ENCODE peak calls at places on chromosomes 5 and 9, in seven cellular contexts. I, Z, D, C, T, P and E are unnamed samples.

GRCh38 chr5:171596391-171596878 is 177.0 kb downstream of the FGF18 start:
- DNase-seq in I (no peak), Z (peak), D (no peak), C (peak), T (no peak), P (no peak), E (no peak)

GRCh38 chr5:187042-187431 is 4.3 kb upstream of the LRRC14B start:
- DNase-seq in I (no peak), Z (no peak), D (no peak), C (no peak), T (no peak), P (no peak), E (no peak)

GRCh38 chr5:38467353-38468040 is 88.9 kb downstream of the LIFR start:
- DNase-seq in I (no peak), Z (peak), D (no peak), C (peak), T (no peak), P (no peak), E (no peak)

GRCh38 chr5:139881145-139881733 is 85.6 kb downstream of the PSD2 start:
- DNase-seq in I (no peak), Z (no peak), D (no peak), C (no peak), T (no peak), P (no peak), E (no peak)

GRCh38 chr5:75992677-75993582 is 90.3 kb upstream of the SV2C start:
- DNase-seq in I (no peak), Z (no peak), D (no peak), C (no peak), T (no peak), P (peak), E (no peak)

GRCh38 chr9:114288233-114289051 is 34.5 kb upstream of the ORM1 start:
- DNase-seq in I (no peak), Z (peak), D (no peak), C (peak), T (no peak), P (no peak), E (no peak)

GRCh38 chr5:62142351-62142750 is 163.7 kb upstream of the KIF2A start:
- DNase-seq in I (no peak), Z (no peak), D (no peak), C (no peak), T (no peak), P (no peak), E (no peak)

GRCh38 chr5:112348387-112348786 is 70.7 kb downstream of the EPB41L4A start:
- DNase-seq in I (no peak), Z (no peak), D (no peak), C (no peak), T (no peak), P (no peak), E (no peak)

GRCh38 chr5:68465133-68465532 is 249.6 kb downstream of the PIK3R1 start:
- DNase-seq in I (no peak), Z (no peak), D (no peak), C (no peak), T (no peak), P (no peak), E (no peak)

GRCh38 chr9:72173080-72173479 is 23.8 kb downstream of the GDA start:
- DNase-seq in I (no peak), Z (no peak), D (no peak), C (no peak), T (no peak), P (no peak), E (no peak)

GRCh38 chr9:136017813-136018190 is 56.6 kb upstream of the UBAC1 start:
- DNase-seq in I (no peak), Z (no peak), D (no peak), C (no peak), T (no peak), P (no peak), E (no peak)

GRCh38 chr5:172713113-172713808 is 57.7 kb downstream of the DUSP1 start:
- DNase-seq in I (peak), Z (peak), D (peak), C (no peak), T (no peak), P (peak), E (no peak)

GRCh38 chr5:15621094-15621493 is 121.1 kb downstream of the FBXL7 start:
- DNase-seq in I (no peak), Z (peak), D (no peak), C (peak), T (no peak), P (no peak), E (no peak)

GRCh38 chr5:77852514-77853352 is 76.6 kb upstream of the TBCA start:
- DNase-seq in I (no peak), Z (peak), D (no peak), C (peak), T (no peak), P (peak), E (no peak)